ENCODE peak calls at places on chromosomes 16 and 17, in ten cellular contexts. Z, B, T, P, Y, U, R, E, J and X are unnamed samples.

GRCh38 chr16:15644306-15644961 is 1.5 kb upstream of the MARF1 start:
- DNase-seq in Z (no peak), B (no peak), T (no peak), P (peak; percentile 54), Y (no peak), U (no peak), R (no peak), E (peak; percentile 63), J (no peak), X (no peak)

GRCh38 chr17:55110521-55110920 is 142.0 kb downstream of the STXBP4 start:
- DNase-seq in Z (no peak), B (no peak), T (no peak), P (no peak), Y (no peak), U (no peak), R (no peak), E (no peak), J (no peak), X (no peak)

GRCh38 chr17:41480581-41480980 is 370 bp downstream of the KRT35 start:
- DNase-seq in Z (no peak), B (no peak), T (no peak), P (no peak), Y (no peak), U (no peak), R (no peak), E (no peak), J (no peak), X (no peak)

GRCh38 chr16:27529962-27530361 is 19.8 kb downstream of the GTF3C1 start:
- DNase-seq in Z (peak; percentile 58), B (no peak), T (no peak), P (no peak), Y (no peak), U (no peak), R (peak; percentile 75), E (peak; percentile 68), J (no peak), X (no peak)

GRCh38 chr17:4241535-4241934 is 22.2 kb downstream of the ANKFY1 start:
- DNase-seq in Z (no peak), B (no peak), T (no peak), P (no peak), Y (no peak), U (no peak), R (no peak), E (no peak), J (no peak), X (no peak)

GRCh38 chr16:29962344-29962994 is 590 bp downstream of the TMEM219 start:
- DNase-seq in Z (no peak), B (no peak), T (no peak), P (peak; percentile 30), Y (peak; percentile 29), U (no peak), R (no peak), E (peak; percentile 45), J (no peak), X (peak; percentile 23)

GRCh38 chr16:79770244-79771064 is 169.9 kb upstream of the MAF start:
- DNase-seq in Z (peak; percentile 3), B (peak; percentile 89), T (peak; percentile 84), P (peak; percentile 87), Y (peak; percentile 88), U (peak; percentile 73), R (peak; percentile 47), E (peak; percentile 81), J (peak; percentile 94), X (peak; percentile 86)

GRCh38 chr16:29124828-29125227 is 140.0 kb downstream of the LAT start:
- DNase-seq in Z (no peak), B (no peak), T (no peak), P (no peak), Y (no peak), U (no peak), R (no peak), E (no peak), J (no peak), X (no peak)

GRCh38 chr17:57097832-57098421 is 12.9 kb downstream of the AKAP1 start:
- DNase-seq in Z (no peak), B (no peak), T (peak; percentile 57), P (no peak), Y (peak; percentile 56), U (no peak), R (no peak), E (peak; percentile 79), J (peak; percentile 62), X (no peak)

GRCh38 chr16:72976047-72976746 is 71.7 kb downstream of the ZFHX3 start:
- DNase-seq in Z (no peak), B (no peak), T (no peak), P (no peak), Y (no peak), U (no peak), R (no peak), E (no peak), J (no peak), X (no peak)

GRCh38 chr17:57106107-57106835 is 21.2 kb downstream of the AKAP1 start:
- DNase-seq in Z (no peak), B (no peak), T (peak; percentile 77), P (peak; percentile 57), Y (no peak), U (no peak), R (no peak), E (no peak), J (peak; percentile 87), X (peak; percentile 48)

GRCh38 chr17:32516450-32516849 is 29.7 kb downstream of the CDK5R1 start:
- DNase-seq in Z (no peak), B (no peak), T (no peak), P (no peak), Y (no peak), U (no peak), R (no peak), E (no peak), J (no peak), X (no peak)

GRCh38 chr16:12575288-12575687 is 228.4 kb downstream of the CPPED1 start:
- DNase-seq in Z (no peak), B (no peak), T (no peak), P (no peak), Y (no peak), U (no peak), R (no peak), E (no peak), J (no peak), X (no peak)

DNA sequence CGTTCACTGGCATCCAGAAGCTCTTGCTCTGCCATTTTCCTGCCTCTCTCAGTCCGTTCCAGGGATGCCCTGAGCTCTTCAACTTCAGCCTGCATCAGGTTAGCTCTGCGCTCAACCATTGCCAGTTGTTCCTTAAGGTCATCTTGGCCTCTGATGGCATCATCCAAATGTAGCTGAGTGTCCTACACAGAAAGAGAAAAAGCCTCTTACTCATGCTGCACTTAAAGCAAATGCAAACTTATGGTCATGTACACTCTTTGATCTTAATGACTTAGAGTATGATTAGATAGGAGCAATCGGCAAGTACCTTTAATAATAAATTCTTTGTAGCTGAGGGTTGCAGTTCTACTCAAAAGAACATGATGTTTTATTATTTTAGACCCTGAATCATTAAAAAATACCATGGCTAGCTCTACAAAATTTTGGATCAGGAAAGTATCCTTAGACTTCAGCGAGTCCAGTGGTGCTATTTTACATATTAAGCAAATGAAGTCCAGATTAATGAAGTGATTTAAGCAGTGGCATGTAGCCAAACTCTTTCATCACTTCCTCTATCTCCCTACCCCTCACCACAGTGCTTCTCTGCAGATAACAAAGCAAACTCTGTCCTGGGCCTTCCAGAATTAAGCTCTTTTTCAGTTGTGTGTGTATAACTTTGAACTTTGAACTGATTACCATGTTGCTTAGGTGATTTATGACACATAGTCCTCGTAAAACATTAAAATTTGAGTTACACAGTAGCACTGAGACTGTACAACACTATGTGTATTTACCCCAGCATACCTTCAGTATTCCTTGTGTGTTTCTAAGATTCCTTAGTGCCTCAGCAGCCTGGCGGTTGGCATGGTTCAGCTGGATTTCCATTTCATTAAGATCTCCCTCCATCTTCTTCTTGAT is 22.1 kb downstream of the MYH4 start:
- DNase-seq in Z (no peak), B (no peak), T (no peak), P (peak; percentile 5), Y (no peak), U (no peak), R (no peak), E (no peak), J (no peak), X (no peak)
- TF ChIP-seq CTCF in Z (no peak), B (no peak), T (no peak), P (no peak), Y (no peak), U (no peak), R (no peak), E (no peak), J (no peak), X (no peak)

DNA sequence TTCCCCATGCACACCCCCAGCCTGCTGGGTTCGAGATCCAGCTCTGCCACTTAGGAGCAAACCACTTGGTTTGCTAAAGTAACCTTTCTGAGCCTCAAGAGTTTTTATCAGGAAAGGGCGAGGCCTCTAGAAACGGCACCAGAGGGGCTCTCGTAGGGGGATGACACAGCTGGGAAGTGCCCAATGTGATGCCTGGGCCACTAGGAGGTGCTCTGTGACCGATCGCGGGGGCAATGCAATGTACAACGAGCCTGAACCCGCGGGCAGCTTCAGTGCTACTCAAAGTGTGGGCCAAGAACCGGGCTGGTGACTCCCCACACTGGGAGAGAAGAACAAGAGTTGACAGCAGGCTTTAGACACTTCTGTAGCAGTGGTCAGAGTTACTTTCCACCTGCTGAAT is 9.4 kb downstream of the C16orf89 start:
- DNase-seq in Z (no peak), B (peak; percentile 36), T (peak; percentile 66), P (peak; percentile 53), Y (no peak), U (peak; percentile 33), R (no peak), E (no peak), J (no peak), X (peak; percentile 53)
- TF ChIP-seq CTCF in Z (peak; percentile 36), B (no peak), T (peak; percentile 71), P (peak; percentile 42), Y (no peak), U (peak; percentile 52), R (peak; percentile 39), E (peak; percentile 38), J (no peak), X (peak; percentile 10)

DNA sequence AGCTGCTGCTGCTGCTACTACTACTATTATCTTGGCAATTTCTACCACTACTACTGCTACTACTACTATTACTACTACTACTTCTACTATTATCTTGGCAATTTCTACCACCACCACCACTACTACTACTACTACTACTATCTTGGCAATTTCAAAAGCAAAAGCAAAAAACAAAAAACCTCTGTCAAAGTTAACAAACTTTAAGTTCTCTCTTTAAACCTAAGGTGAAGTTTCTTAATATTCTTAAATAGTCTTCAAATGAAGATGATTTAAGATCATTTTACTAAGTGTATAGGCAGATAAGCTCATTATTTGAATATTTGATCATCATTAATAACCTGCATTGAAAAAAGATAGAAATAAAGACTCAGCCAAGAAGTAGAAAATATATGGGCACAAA is 118.5 kb downstream of the BRIP1 start:
- DNase-seq in Z (no peak), B (no peak), T (no peak), P (no peak), Y (no peak), U (no peak), R (no peak), E (no peak), J (no peak), X (no peak)
- TF ChIP-seq CTCF in Z (no peak), B (no peak), T (no peak), P (no peak), Y (no peak), U (no peak), R (no peak), E (no peak), J (no peak), X (no peak)

DNA sequence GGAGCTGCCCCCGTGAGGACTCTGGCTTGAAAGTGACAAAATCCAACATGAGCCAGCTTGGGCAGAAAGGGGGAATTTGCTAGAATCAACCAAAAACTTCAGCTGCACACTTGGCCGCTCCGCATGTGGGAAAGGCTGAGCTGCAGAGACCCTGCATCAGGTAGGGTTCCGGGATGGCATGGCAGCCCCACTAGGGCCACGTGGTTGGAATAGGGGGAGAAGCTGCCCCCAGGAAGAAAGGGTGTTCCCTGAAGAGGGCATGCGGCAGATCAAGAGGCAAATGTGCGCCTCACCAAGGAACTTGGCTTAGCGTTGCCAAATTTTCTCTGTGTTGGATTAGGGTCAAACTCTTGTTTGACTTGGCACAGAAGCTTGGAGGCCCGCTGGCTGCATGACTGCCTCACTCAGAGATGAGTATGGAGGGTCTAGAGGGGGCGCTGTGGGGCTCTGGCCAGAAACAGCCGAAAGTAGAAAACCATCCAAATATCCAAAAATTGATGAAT is 29.2 kb upstream of the WFIKKN2 start:
- DNase-seq in Z (no peak), B (no peak), T (no peak), P (peak; percentile 32), Y (no peak), U (no peak), R (no peak), E (no peak), J (no peak), X (no peak)
- TF ChIP-seq CTCF in Z (no peak), B (no peak), T (peak; percentile 24), P (no peak), Y (no peak), U (no peak), R (no peak), E (no peak), J (no peak), X (no peak)